ENCODE peak calls at places on chromosomes 13 and 19, in five cellular contexts. C, S, M, O and A are unnamed samples.

GRCh38 chr13:60572003-60572792 is 175.2 kb downstream of the TDRD3 start:
- DNase-seq in S (no peak), M (no peak), O (no peak), C (no peak), A (no peak)

GRCh38 chr13:113754691-113755090 is 4.3 kb upstream of the TMEM255B start:
- DNase-seq in C (no peak), O (no peak), S (no peak), M (no peak), A (no peak)

GRCh38 chr13:86601351-86601750 is 802.1 kb upstream of the SLITRK6 start:
- DNase-seq in O (no peak), M (no peak), C (no peak), S (no peak), A (no peak)

GRCh38 chr13:98963917-98964316 is 13.9 kb downstream of the DOCK9 start:
- DNase-seq in M (no peak), O (no peak), C (no peak), S (no peak), A (no peak)

GRCh38 chr13:112917731-112918130 is 51.3 kb upstream of the MCF2L start:
- DNase-seq in C (no peak), S (no peak), O (no peak), M (no peak), A (no peak)

GRCh38 chr13:26601669-26602068 is 44.2 kb downstream of the WASF3 start:
- DNase-seq in O (no peak), M (no peak), S (no peak), C (no peak), A (no peak)

GRCh38 chr19:47610902-47611301 is 2.0 kb downstream of the BICRA start:
- DNase-seq in O (no peak), M (no peak), C (no peak), S (no peak), A (no peak)

GRCh38 chr13:95154441-95154886 is 146.8 kb downstream of the ABCC4 start:
- DNase-seq in M (no peak), C (no peak), O (no peak), S (no peak), A (no peak)

GRCh38 chr13:30918662-30919405 is 12.8 kb downstream of the MEDAG start:
- DNase-seq in C (no peak), S (no peak), O (no peak), M (no peak), A (no peak)

GRCh38 chr13:38072696-38073095 is 203.1 kb upstream of the TRPC4 start:
- DNase-seq in O (no peak), C (no peak), M (no peak), S (no peak), A (no peak)

GRCh38 chr13:76829572-76830327 is 56.5 kb downstream of the KCTD12 start:
- DNase-seq in S (peak; percentile 65), O (peak; percentile 64), C (no peak), M (no peak), A (no peak)

GRCh38 chr19:49716154-49716553 is 25.2 kb downstream of the CPT1C start:
- DNase-seq in C (no peak), M (no peak), S (no peak), O (no peak), A (no peak)

GRCh38 chr19:1656988-1657536 is 4.6 kb upstream of the TCF3 start:
- DNase-seq in M (no peak), C (no peak), O (no peak), S (no peak), A (no peak)

GRCh38 chr19:15902254-15902653 is 4.4 kb upstream of the CYP4F2 start:
- DNase-seq in C (no peak), O (no peak), S (no peak), M (no peak), A (no peak)

GRCh38 chr13:32840113-32840512 is 176.1 kb upstream of the KL start:
- DNase-seq in O (no peak), C (no peak), M (no peak), S (no peak), A (no peak)

GRCh38 chr19:32196690-32197420 is 148.6 kb upstream of the ZNF507 start:
- DNase-seq in O (no peak), S (no peak), C (no peak), M (peak; percentile 32), A (no peak)

GRCh38 chr19:17243854-17244617 is 1.7 kb downstream of the NR2F6 start:
- DNase-seq in S (peak; percentile 67), M (peak; percentile 83), C (no peak), O (peak; percentile 72), A (peak; percentile 73)

GRCh38 chr19:42421101-42421500 is 6.1 kb downstream of the LIPE start:
- DNase-seq in S (no peak), O (no peak), M (no peak), C (no peak), A (no peak)

GRCh38 chr13:34357435-34358232 is 539.7 kb downstream of the RFC3 start:
- DNase-seq in C (peak; percentile 10), O (no peak), M (no peak), S (no peak), A (no peak)

GRCh38 chr19:52959613-52960295 is 2.9 kb downstream of the ZNF816 start:
- DNase-seq in O (no peak), M (peak; percentile 58), S (no peak), C (no peak), A (no peak)

GRCh38 chr13:93066187-93066586 is 160.4 kb upstream of the GPC6 start:
- DNase-seq in M (no peak), O (no peak), S (no peak), C (peak; percentile 45), A (no peak)

GRCh38 chr13:37648604-37649003 is 50.0 kb upstream of the POSTN start:
- DNase-seq in C (peak; percentile 62), S (no peak), O (no peak), M (no peak), A (no peak)

GRCh38 chr19:58575183-58576041 is 2.3 kb upstream of the MZF1 start:
- DNase-seq in M (peak; percentile 95), C (peak; percentile 75), S (peak; percentile 92), O (peak; percentile 91), A (peak; percentile 93)

GRCh38 chr13:84946144-84946543 is 853.1 kb downstream of the SLITRK6 start:
- DNase-seq in S (no peak), C (no peak), O (no peak), M (no peak), A (no peak)

GRCh38 chr19:5038631-5039271 is 69.8 kb downstream of the KDM4B start:
- DNase-seq in M (no peak), C (no peak), S (no peak), O (no peak), A (no peak)

GRCh38 chr19:1944088-1944915 is 3.3 kb downstream of the CSNK1G2 start:
- DNase-seq in M (no peak), C (no peak), O (no peak), S (no peak), A (peak; percentile 67)

GRCh38 chr19:588758-589692 is 656 bp upstream of the HCN2 start:
- DNase-seq in O (no peak), S (no peak), M (no peak), C (no peak), A (no peak)

GRCh38 chr19:16518483-16519229 is 22.5 kb downstream of the C19orf44 start:
- DNase-seq in M (no peak), S (no peak), O (no peak), C (no peak), A (no peak)

GRCh38 chr19:37692956-37693660 is 26.5 kb downstream of the ZNF607 start:
- DNase-seq in M (no peak), S (no peak), C (no peak), O (no peak), A (no peak)

GRCh38 chr19:35774274-35775045 is 904 bp upstream of the ARHGAP33 start:
- DNase-seq in S (no peak), C (no peak), O (no peak), M (no peak), A (no peak)

GRCh38 chr13:100508996-100509395 is 79.6 kb downstream of the GGACT start:
- DNase-seq in M (no peak), C (no peak), O (no peak), S (no peak), A (no peak)

GRCh38 chr19:4297901-4298771 is 4.1 kb downstream of the TMIGD2 start:
- DNase-seq in C (no peak), M (no peak), O (no peak), S (no peak), A (no peak)

GRCh38 chr13:40109324-40109958 is 454.0 kb downstream of the COG6 start:
- DNase-seq in S (no peak), M (no peak), C (peak; percentile 70), O (no peak), A (no peak)
- H3K27ac ChIP-seq in S (no peak overlapping the region), M (no peak overlapping the region), C (no peak overlapping the region), O (no peak overlapping the region), A (no peak overlapping the region)

GRCh38 chr13:24308068-24308445 is 1.3 kb upstream of the C1QTNF9 start:
- DNase-seq in S (no peak), O (no peak), M (no peak), C (no peak), A (no peak)

GRCh38 chr13:24308488-24309020 is 826 bp upstream of the C1QTNF9 start:
- DNase-seq in C (no peak), S (no peak), O (no peak), M (no peak), A (no peak)

GRCh38 chr13:24313449-24313848 is 4.1 kb downstream of the C1QTNF9 start:
- DNase-seq in C (no peak), O (no peak), M (no peak), S (no peak), A (no peak)
- TF ChIP-seq CTCF in C (peak; percentile 30), O (peak; percentile 39), M (no peak), S (no peak), A (peak; percentile 35)

DNA sequence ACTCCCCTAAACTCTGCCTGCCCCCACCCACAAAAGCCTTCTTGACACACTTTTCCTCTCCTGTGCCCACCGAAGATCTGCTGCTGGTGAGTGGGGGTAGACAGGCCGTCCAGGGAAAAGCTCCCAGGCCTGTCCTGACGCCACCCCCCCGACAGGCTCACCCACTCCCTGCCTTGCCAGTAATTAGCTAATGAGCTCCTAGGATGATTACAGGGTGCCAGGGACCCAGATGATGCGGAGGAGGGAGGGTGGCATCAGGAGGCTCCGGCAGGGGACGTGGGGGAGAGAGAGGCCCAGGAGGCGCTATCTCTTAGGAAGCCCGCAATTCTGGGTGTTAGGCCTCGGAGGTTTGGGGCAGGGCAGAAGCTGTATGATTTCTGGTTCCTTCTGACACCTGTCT is 27.0 kb downstream of the MARK4 start:
- DNase-seq in M (no peak), S (no peak), C (no peak), O (no peak), A (no peak)
- H3K9me3 ChIP-seq in M (no peaks in the 10 kb centered on the region), S (no peaks in the 10 kb centered on the region), C (peaks cover 2% of the 10 kb centered on the region), O (no peaks in the 10 kb centered on the region), A (no peaks in the 10 kb centered on the region)

DNA sequence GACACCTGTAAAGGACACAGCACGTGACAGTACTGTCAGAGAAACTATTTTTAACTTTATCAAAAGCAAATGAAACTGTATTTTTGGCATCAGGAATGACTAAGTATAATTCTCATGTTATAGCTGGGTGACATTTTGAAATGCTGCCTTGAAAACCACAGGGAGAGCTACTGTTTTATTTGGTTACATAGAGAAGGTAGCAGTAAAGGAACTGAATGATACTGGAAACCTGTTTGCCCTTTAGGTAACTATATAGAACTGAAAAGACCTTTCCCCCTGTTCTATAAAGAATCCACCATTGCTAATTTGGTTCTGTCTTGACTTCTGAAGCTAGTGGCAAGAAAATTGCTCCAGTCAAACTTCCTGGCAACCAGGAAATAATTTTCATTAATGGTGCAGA is 39.1 kb downstream of the MIPEP start:
- DNase-seq in C (no peak), S (no peak), O (no peak), M (no peak), A (no peak)
- H3K27ac ChIP-seq in C (no peak overlapping the region), S (no peak overlapping the region), O (no peak overlapping the region), M (no peak overlapping the region), A (no peak overlapping the region)